ENCODE peak calls at places on chromosomes 4 and X, in ten cellular contexts. W is posterior cingulate gyrus; D is tibial nerve; C is T47D; K is activated CD4-positive, alpha-beta memory T cell treated with anti-CD3 and anti-CD28 coated beads for 36 hours; A is iPS DF 19.7; N is activated CD4-positive, CD25-positive, alpha-beta regulatory T cell treated with anti-CD3 and anti-CD28 coated beads, Interleukin-2, amount 50 U/mL, for 16 hours; O is stimulated activated CD4-positive, alpha-beta T cell treated with anti-CD3 and anti-CD28 coated beads, Interleukin-1b, Interleukin-23, amount 100 ng/mL, for 24 hours; X is glutamatergic neuron; R is fibroblast of the conjunctiva. B is an unnamed sample.

GRCh38 chr4:105061136-105061696 is 85.5 kb upstream of the TET2 start:
- DNase-seq in D (no peak), W (no peak), N (peak), X (no peak), O (no peak), K (peak), C (no peak), A (peak), R (no peak), B (peak)

GRCh38 chr4:8255698-8256441 is 13.7 kb upstream of the HTRA3 start:
- DNase-seq in N (no peak), O (no peak), R (no peak), X (no peak), D (no peak), W (no peak), K (no peak), A (no peak), C (no peak), B (no peak)

GRCh38 chr4:186271279-186271678 is 5.3 kb downstream of the F11 start:
- DNase-seq in X (no peak), R (no peak), K (no peak), C (no peak), D (no peak), O (no peak), W (no peak), A (no peak), N (no peak), B (no peak)

GRCh38 chr4:4269856-4270255 is 20.1 kb downstream of the LYAR start:
- DNase-seq in D (no peak), C (no peak), N (no peak), X (no peak), W (no peak), R (no peak), O (no peak), A (no peak), K (peak), B (no peak)

GRCh38 chr4:83261307-83261706 is 23.3 kb downstream of the COQ2 start:
- DNase-seq in D (no peak), O (no peak), R (no peak), A (no peak), W (no peak), C (no peak), N (no peak), X (no peak), K (no peak), B (no peak)

GRCh38 chrX:15607067-15607466 is 6.3 kb upstream of the ACE2 start:
- DNase-seq in A (no peak), X (no peak), N (no peak), O (no peak), D (no peak), K (no peak), W (no peak), C (no peak), R (no peak), B (no peak)

GRCh38 chr4:161799687-161800086 is 364.1 kb downstream of the FSTL5 start:
- DNase-seq in D (no peak), C (no peak), R (no peak), O (no peak), W (no peak), N (no peak), X (no peak), A (no peak), K (no peak), B (no peak)

GRCh38 chr4:59091376-59092142 is 1981.4 kb upstream of the IGFBP7 start:
- DNase-seq in W (no peak), X (peak), N (no peak), K (no peak), A (no peak), D (no peak), R (no peak), O (no peak), C (no peak), B (no peak)

GRCh38 chrX:154918060-154918483 is 31.9 kb downstream of the F8A1 start:
- DNase-seq in W (peak), X (peak), N (no peak), A (peak), C (peak), O (no peak), K (peak), D (peak), R (peak), B (peak)

GRCh38 chr4:153639556-153640475 is 44.3 kb upstream of the TLR2 start:
- DNase-seq in R (no peak), O (no peak), C (no peak), D (no peak), N (no peak), W (no peak), X (no peak), K (no peak), A (no peak), B (no peak)

GRCh38 chr4:169826634-169827187 is 69.0 kb upstream of the HPF1 start:
- DNase-seq in D (no peak), W (no peak), N (no peak), X (no peak), O (no peak), A (no peak), R (no peak), K (no peak), C (no peak), B (no peak)

GRCh38 chrX:48522291-48522690 is 683 bp downstream of the EBP start:
- DNase-seq in O (no peak), A (no peak), W (no peak), X (no peak), N (no peak), D (no peak), R (no peak), C (no peak), K (no peak), B (no peak)

GRCh38 chrX:10278716-10279115 is 121.9 kb downstream of the CLCN4 start:
- DNase-seq in X (no peak), N (no peak), C (no peak), W (no peak), O (no peak), R (no peak), K (no peak), D (no peak), A (no peak), B (no peak)

GRCh38 chr4:108694423-108694822 is 44.0 kb downstream of the OSTC start:
- DNase-seq in R (no peak), C (no peak), D (no peak), W (no peak), K (no peak), O (no peak), N (no peak), X (no peak), A (no peak), B (no peak)

GRCh38 chr4:41975341-41975740 is 6.2 kb upstream of the DCAF4L1 start:
- DNase-seq in A (no peak), W (no peak), X (no peak), N (no peak), O (no peak), C (no peak), R (no peak), D (no peak), K (no peak), B (no peak)

GRCh38 chr4:60506061-60506460 is 694.1 kb upstream of the ADGRL3 start:
- DNase-seq in N (no peak), D (no peak), W (no peak), O (no peak), R (no peak), C (no peak), K (no peak), X (no peak), A (no peak), B (no peak)

GRCh38 chrX:72100051-72100755 is 31.5 kb downstream of the RTL5 start:
- DNase-seq in N (no peak), R (no peak), K (peak), C (no peak), O (no peak), A (no peak), W (no peak), D (no peak), X (no peak), B (no peak)

GRCh38 chr4:125750827-125751466 is 436.2 kb downstream of the FAT4 start:
- DNase-seq in R (peak), W (no peak), N (no peak), X (no peak), D (peak), A (peak), C (no peak), O (no peak), K (no peak), B (no peak)

GRCh38 chrX:24491741-24492140 is 26.7 kb downstream of the PDK3 start:
- DNase-seq in W (no peak), K (no peak), O (no peak), D (no peak), C (no peak), N (no peak), A (peak), R (no peak), X (no peak), B (no peak)

GRCh38 chr4:131499139-131499873 is 1649.8 kb upstream of the PCDH10 start:
- DNase-seq in O (no peak), A (no peak), D (peak), X (peak), C (no peak), R (peak), K (no peak), W (no peak), N (no peak), B (no peak)

GRCh38 chr4:69748176-69748575 is 12.2 kb downstream of the SULT1B1 start:
- DNase-seq in X (no peak), R (no peak), W (no peak), C (no peak), A (no peak), O (no peak), D (no peak), K (no peak), N (no peak), B (no peak)

GRCh38 chrX:74419861-74420193 is 1.5 kb upstream of the SLC16A2 start:
- DNase-seq in O (no peak), W (peak), R (no peak), C (no peak), K (no peak), D (no peak), A (no peak), N (no peak), X (peak), B (no peak)

GRCh38 chr4:26330946-26331345 is 10.1 kb downstream of the RBPJ start:
- DNase-seq in R (no peak), O (no peak), K (no peak), D (no peak), X (no peak), A (no peak), N (no peak), W (no peak), C (no peak), B (no peak)

GRCh38 chr4:26076000-26076587 is 162.1 kb downstream of the SMIM20 start:
- DNase-seq in C (no peak), O (no peak), N (no peak), R (no peak), X (no peak), A (no peak), W (no peak), D (peak), K (peak), B (no peak)